ENCODE peak calls at places on chromosomes 13 and 19, in four cellular contexts. K is body of pancreas, U is esophagus squamous epithelium, P is K562. A is an unnamed sample.
A peak's percentile ranks its signal among the peaks of the same experiment; 100 is the strongest.

GRCh38 chr13:110403315-110403714 is 96.2 kb downstream of the COL4A2 start:
- DNase-seq in P (no peak), U (no peak), K (no peak), A (no peak)

GRCh38 chr13:51632643-51633357 is 48.5 kb downstream of the WDFY2 start:
- DNase-seq in U (no peak), P (no peak), K (no peak), A (no peak)

GRCh38 chr13:20173121-20173746 is 12.4 kb upstream of the GJA3 start:
- DNase-seq in K (no peak), U (no peak), P (no peak), A (no peak)

GRCh38 chr13:109818136-109818535 is 31.8 kb upstream of the IRS2 start:
- DNase-seq in P (no peak), U (no peak), K (no peak), A (no peak)

GRCh38 chr13:93861818-93862217 is 617.7 kb downstream of the DCT start:
- DNase-seq in U (no peak), K (no peak), P (no peak), A (no peak)

GRCh38 chr13:29524176-29524575 is 71.3 kb downstream of the SLC7A1 start:
- DNase-seq in U (no peak), K (no peak), P (no peak), A (no peak)

GRCh38 chr19:46265217-46265828 is 31.5 kb upstream of the HIF3A start:
- DNase-seq in P (peak; percentile 71), K (peak; percentile 73), U (no peak), A (peak; percentile 40)

GRCh38 chr13:39565036-39565949 is 37.7 kb downstream of the LHFPL6 start:
- DNase-seq in P (no peak), K (no peak), U (no peak), A (no peak)

GRCh38 chr19:39401549-39402416 is 4.9 kb upstream of the ZFP36 start:
- DNase-seq in K (no peak), U (no peak), P (no peak), A (peak; percentile 19)

GRCh38 chr13:109821038-109821545 is 34.7 kb upstream of the IRS2 start:
- DNase-seq in K (no peak), U (no peak), P (no peak), A (no peak)

GRCh38 chr13:85590231-85590931 is 208.8 kb downstream of the SLITRK6 start:
- DNase-seq in K (no peak), P (no peak), U (no peak), A (no peak)

GRCh38 chr13:21483748-21484147 is 24.6 kb upstream of the ZDHHC20 start:
- DNase-seq in U (no peak), K (no peak), P (no peak), A (no peak)

GRCh38 chr19:4967738-4968461 is 1.0 kb upstream of the KDM4B start:
- DNase-seq in K (no peak), U (no peak), P (no peak), A (no peak)

GRCh38 chr19:4518345-4519171 is at the start of gene PLIN4:
- DNase-seq in P (no peak), U (no peak), K (peak; percentile 41), A (peak; percentile 89)

GRCh38 chr19:1273263-1274041 is 1.9 kb upstream of the FAM174C start:
- DNase-seq in P (no peak), U (no peak), K (no peak), A (peak; percentile 76)

GRCh38 chr13:87884874-87885273 is 213.7 kb downstream of the SLITRK5 start:
- DNase-seq in U (no peak), P (no peak), K (no peak), A (no peak)

GRCh38 chr13:25171517-25172302 is at the start of gene AMER2:
- DNase-seq in U (no peak), K (peak; percentile 51), P (no peak), A (no peak)

GRCh38 chr19:38736413-38737280 is 7.6 kb downstream of the CAPN12 start:
- DNase-seq in P (peak; percentile 99), U (no peak), K (peak; percentile 60), A (no peak)

GRCh38 chr13:113413898-113414282 is 39.4 kb downstream of the ADPRHL1 start:
- DNase-seq in P (no peak), U (no peak), K (no peak), A (peak; percentile 95)

GRCh38 chr13:41465215-41465907 is 8.0 kb downstream of the RGCC start:
- DNase-seq in P (no peak), K (no peak), U (peak; percentile 24), A (peak; percentile 41)

GRCh38 chr13:72666391-72666790 is 61.0 kb downstream of the MZT1 start:
- DNase-seq in P (no peak), U (no peak), K (no peak), A (no peak)

GRCh38 chr13:39263033-39263432 is 224.8 kb downstream of the NHLRC3 start:
- DNase-seq in P (peak; percentile 23), K (peak; percentile 36), U (no peak), A (no peak)

GRCh38 chr19:51131780-51132680 is 7.3 kb downstream of the SIGLEC9 start:
- DNase-seq in P (peak; percentile 70), K (no peak), U (no peak), A (peak; percentile 29)

GRCh38 chr13:26320766-26321165 is 66.8 kb downstream of the CDK8 start:
- DNase-seq in P (no peak), U (no peak), K (no peak), A (no peak)

GRCh38 chr13:111513766-111514611 is 193.5 kb downstream of the TEX29 start:
- DNase-seq in K (no peak), P (no peak), U (no peak), A (no peak)

GRCh38 chr13:107365466-107366215 is 797.7 kb upstream of the ARGLU1 start:
- DNase-seq in K (no peak), U (no peak), P (no peak), A (no peak)

GRCh38 chr19:55656552-55656951 is 1.7 kb downstream of the U2AF2 start:
- DNase-seq in U (no peak), K (no peak), P (no peak), A (no peak)

GRCh38 chr19:55655648-55656040 is 809 bp downstream of the U2AF2 start:
- DNase-seq in K (no peak), U (no peak), P (no peak), A (no peak)

GRCh38 chr19:55653651-55654322 is 1.0 kb upstream of the U2AF2 start:
- DNase-seq in P (peak; percentile 82), U (peak; percentile 89), K (peak; percentile 99), A (peak; percentile 99)

GRCh38 chr19:55654323-55654832 is 457 bp upstream of the U2AF2 start:
- DNase-seq in K (peak; percentile 98), P (peak; percentile 74), U (peak; percentile 96), A (peak; percentile 99)

DNA sequence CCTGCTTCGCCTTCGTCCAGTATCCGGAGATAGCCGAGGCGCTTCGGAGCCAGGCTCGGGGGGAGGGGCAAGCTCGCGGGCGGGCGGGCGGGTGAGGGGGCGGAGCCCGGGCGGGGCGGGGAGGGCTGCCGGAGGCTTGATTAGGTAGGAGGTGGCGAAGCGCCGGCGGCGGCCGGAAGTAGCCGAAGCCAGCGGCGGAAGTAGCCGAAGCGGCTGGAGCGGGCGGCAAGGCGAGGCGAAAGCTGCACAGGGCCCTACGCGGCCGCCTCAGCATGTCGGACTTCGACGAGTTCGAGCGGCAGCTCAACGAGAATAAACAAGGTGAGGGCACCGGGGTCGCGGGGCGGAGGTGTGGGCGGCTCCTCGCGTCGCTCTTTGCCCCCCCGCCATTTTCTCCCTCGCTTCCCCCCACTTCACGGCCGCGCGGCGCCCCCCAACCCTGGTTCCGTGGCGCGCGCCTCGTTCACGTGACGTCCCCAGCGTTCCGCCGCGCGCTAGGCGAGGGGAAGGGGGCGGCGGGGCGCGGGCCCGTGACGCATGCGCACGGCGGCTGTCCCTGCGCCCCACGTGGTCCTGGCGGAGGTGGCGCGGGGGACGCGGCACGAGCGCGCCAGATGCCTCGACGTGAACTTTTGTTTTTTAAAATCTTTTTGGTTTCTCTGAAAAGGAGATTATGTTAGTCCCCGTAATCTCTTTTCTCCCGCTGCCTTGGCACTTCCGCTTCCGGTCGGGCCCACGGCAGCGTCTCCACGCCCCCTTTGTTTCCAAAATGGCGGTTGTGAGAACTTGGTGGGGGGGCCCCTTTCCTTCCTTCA is at the start of gene U2AF2:
- DNase-seq in P (peak; percentile 90), U (peak; percentile 65), K (peak; percentile 97), A (peak; percentile 94)
- TF ChIP-seq POLR2A in P (peak; percentile 92), U (no peak), K (peak; percentile 75), A (peak; percentile 75)

GRCh38 chr19:29687897-29688728 is 22.9 kb downstream of the PLEKHF1 start:
- DNase-seq in P (no peak), K (no peak), U (no peak), A (peak; percentile 56)

GRCh38 chr19:29685326-29685725 is 20.1 kb downstream of the PLEKHF1 start:
- DNase-seq in P (no peak), K (no peak), U (no peak), A (peak; percentile 60)

GRCh38 chr19:29690842-29691241 is 24.2 kb downstream of the C19orf12 start:
- DNase-seq in K (no peak), U (no peak), P (peak; percentile 82), A (peak; percentile 65)

GRCh38 chr19:29686285-29686805 is 21.1 kb downstream of the PLEKHF1 start:
- DNase-seq in P (no peak), K (no peak), U (no peak), A (peak; percentile 45)

GRCh38 chr19:29687244-29687896 is 22.1 kb downstream of the PLEKHF1 start:
- DNase-seq in P (no peak), U (no peak), K (no peak), A (peak; percentile 92)
- TF ChIP-seq CTCF in P (no peak), U (no peak), K (no peak), A (no peak)

GRCh38 chr13:105312906-105313305 is 1222.6 kb downstream of the EFNB2 start:
- DNase-seq in K (no peak), U (no peak), P (no peak), A (no peak)

GRCh38 chr13:105307776-105308175 is 1227.7 kb downstream of the EFNB2 start:
- DNase-seq in P (no peak), U (no peak), K (no peak), A (no peak)

GRCh38 chr13:105316731-105317130 is 1218.7 kb downstream of the EFNB2 start:
- DNase-seq in K (no peak), U (no peak), P (no peak), A (no peak)

GRCh38 chr13:105311094-105311493 is 1224.4 kb downstream of the EFNB2 start:
- DNase-seq in U (no peak), P (no peak), K (no peak), A (no peak)
- TF ChIP-seq POLR2A in U (no peak), P (no peak), K (no peak), A (no peak)

DNA sequence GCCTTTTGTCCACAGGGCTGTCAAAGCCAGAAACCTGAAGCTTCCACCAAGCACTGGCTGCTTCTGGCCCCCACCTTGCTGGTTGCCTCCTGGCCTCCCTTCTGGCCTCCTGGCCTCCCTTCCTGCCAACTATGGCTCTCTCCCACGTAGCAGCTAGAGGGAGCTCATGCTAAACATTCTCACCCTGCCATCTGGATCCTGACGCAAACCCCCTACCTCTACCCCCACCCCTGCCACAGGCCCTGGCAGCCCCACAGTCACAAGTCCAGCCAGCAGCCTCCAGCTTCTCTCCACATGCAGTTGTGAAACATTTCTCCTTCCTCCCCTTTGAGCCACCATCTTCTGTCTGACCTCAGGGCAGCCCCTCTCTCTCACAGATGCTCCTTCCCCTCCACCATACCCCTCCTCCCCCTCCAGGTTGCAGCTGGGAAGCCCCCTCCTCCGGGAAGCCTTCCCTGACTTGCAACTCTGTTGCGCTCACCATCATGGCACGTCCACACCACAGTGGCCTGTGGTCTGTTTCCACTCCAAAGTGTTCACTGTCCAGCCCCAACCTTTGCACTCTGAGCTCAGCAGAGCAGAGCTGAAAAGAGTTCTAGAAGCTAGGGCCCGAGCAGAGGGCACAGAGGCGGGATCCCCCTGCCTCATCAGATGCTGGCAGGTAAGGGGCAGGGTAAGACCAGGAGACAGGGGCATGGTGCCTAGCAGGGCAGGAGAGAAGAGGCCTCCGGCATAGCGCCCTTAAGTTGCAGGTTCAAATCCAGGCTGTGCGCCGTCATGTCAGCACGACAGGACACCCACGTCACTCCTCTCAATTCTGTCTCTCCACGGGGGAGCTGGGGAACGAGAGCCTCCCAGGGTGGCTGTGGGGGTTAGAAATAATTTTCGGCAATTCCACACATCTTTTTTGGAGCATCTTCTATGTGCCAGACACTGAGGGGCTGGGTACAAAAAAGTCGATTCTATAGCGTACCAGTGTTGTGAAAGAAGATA is 7.3 kb downstream of the ADGRL1 start:
- DNase-seq in U (no peak), K (no peak), P (no peak), A (no peak)
- TF ChIP-seq CTCF in U (no peak), K (no peak), P (peak; percentile 25), A (no peak)